ENCODE peak calls at places on chromosome 9, in six cellular contexts. T, C, I, R, Z and P are unnamed samples.

GRCh38 chr9:33288828-33289483 is 1.4 kb upstream of the NFX1 start:
- DNase-seq in I (no peak), C (no peak), R (no peak), Z (no peak), T (no peak), P (no peak)

GRCh38 chr9:117414906-117415583 is at the start of gene ASTN2:
- DNase-seq in C (peak; percentile 67), R (no peak), T (no peak), Z (peak; percentile 20), I (no peak), P (no peak)

GRCh38 chr9:88870627-88871026 is 120.6 kb upstream of the S1PR3 start:
- DNase-seq in C (no peak), T (no peak), Z (no peak), I (no peak), R (no peak), P (no peak)

GRCh38 chr9:105291422-105291859 is 47.0 kb downstream of the SLC44A1 start:
- DNase-seq in I (no peak), Z (no peak), T (no peak), R (no peak), C (peak; percentile 36), P (no peak)

GRCh38 chr9:110261631-110262030 is 5.3 kb upstream of the TXN start:
- DNase-seq in Z (no peak), T (no peak), C (no peak), R (no peak), I (no peak), P (no peak)

GRCh38 chr9:17859987-17860386 is 281.1 kb downstream of the SH3GL2 start:
- DNase-seq in T (no peak), I (no peak), Z (no peak), C (no peak), R (no peak), P (no peak)

GRCh38 chr9:110578896-110579752 is at the start of gene SVEP1:
- DNase-seq in Z (no peak), I (no peak), C (peak; percentile 70), R (no peak), T (peak; percentile 72), P (peak; percentile 69)

GRCh38 chr9:117957267-117957666 is 253.1 kb downstream of the TLR4 start:
- DNase-seq in T (no peak), R (no peak), Z (no peak), C (no peak), I (no peak), P (no peak)

GRCh38 chr9:100575765-100576368 is 2.0 kb upstream of the CAVIN4 start:
- DNase-seq in T (peak; percentile 90), Z (no peak), C (no peak), R (no peak), I (no peak), P (peak; percentile 60)

GRCh38 chr9:122346478-122347347 is 24.1 kb upstream of the PTGS1 start:
- DNase-seq in R (no peak), T (no peak), C (peak; percentile 61), I (no peak), Z (no peak), P (no peak)

GRCh38 chr9:93088656-93089015 is 7.4 kb upstream of the CARD19 start:
- DNase-seq in C (no peak), T (no peak), R (peak; percentile 29), I (no peak), Z (no peak), P (no peak)

DNA sequence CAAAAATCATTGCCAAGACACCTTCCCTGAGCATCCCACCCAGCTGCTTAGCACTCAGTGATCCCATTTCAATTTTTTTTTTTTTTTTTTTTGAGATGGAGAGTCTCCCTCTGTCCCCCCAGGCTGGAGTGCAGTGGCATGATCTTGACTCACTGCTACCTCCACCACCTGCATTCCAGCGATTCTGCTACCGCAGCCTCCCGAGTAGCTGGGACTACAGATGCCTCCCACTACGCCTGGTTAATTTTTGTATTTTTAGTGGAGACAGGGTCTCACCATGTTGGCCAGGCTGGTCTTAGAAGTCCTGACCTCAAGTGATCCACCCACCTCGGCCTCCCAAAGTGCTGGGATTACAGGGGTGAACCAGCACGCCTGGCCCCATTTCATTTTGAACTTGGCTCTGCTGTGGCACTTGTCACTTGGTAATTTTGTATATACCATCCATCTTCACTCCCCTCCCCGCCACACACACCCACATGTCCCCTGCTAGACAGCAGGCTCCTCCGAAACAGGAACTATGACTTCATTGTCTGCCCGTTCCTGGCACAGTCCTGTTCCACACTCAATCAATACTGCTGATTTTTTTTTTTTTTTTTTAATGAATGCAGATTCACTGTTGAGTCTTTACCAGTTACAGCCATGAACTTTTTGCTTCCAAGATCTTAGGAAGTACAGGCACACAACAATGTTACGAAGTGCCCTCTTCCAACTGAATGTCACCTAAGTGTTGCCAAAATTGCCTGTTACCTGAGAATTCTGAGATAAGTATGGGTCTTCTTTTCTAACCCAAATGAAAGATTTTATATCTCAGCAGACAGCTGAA is 17.3 kb upstream of the ZBTB34 start:
- DNase-seq in R (no peak), T (peak; percentile 21), C (no peak), Z (no peak), I (no peak), P (no peak)
- TF ChIP-seq CTCF in R (no peak), T (no peak), C (no peak), Z (no peak), I (no peak), P (no peak)

DNA sequence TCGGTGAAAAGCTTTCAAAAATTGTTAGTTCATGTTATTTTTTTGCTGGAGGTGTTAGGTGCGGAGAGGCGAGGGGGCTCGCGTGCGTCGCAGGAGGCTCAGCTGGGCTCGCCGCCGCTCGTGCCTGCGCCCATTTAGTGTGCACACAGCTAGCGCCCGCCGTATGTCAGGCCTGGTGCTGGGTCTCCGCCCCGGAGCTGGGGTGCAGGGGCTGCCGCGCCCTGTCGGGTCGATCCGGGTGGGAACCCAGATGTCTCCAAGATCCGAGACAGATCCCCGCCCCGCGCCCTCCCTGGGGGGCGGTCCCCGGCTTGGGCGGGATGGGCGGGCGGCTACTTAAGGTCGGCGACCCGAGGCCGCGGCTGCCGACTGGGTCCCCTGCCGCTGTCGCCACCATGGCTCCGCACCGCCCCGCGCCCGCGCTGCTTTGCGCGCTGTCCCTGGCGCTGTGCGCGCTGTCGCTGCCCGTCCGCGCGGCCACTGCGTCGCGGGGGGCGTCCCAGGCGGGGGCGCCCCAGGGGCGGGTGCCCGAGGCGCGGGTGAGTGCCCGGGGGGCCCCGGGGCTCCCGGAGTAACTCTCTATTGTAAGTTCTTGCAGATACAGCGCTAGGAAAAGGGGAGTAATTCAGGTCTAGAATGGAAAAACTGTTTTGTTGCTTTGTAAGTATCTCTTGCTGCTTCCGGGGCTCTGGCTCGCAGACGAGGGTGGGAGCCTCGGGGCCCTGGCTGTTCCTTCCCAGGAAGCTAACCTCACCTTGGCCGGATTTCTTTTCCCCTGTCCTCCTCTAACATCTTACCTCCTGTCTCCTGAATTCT is 31.7 kb downstream of the GSN start:
- DNase-seq in C (peak; percentile 47), I (peak; percentile 75), T (no peak), Z (peak; percentile 56), R (no peak), P (peak; percentile 35)
- TF ChIP-seq CTCF in C (no peak), I (no peak), T (no peak), Z (no peak), R (no peak), P (no peak)

DNA sequence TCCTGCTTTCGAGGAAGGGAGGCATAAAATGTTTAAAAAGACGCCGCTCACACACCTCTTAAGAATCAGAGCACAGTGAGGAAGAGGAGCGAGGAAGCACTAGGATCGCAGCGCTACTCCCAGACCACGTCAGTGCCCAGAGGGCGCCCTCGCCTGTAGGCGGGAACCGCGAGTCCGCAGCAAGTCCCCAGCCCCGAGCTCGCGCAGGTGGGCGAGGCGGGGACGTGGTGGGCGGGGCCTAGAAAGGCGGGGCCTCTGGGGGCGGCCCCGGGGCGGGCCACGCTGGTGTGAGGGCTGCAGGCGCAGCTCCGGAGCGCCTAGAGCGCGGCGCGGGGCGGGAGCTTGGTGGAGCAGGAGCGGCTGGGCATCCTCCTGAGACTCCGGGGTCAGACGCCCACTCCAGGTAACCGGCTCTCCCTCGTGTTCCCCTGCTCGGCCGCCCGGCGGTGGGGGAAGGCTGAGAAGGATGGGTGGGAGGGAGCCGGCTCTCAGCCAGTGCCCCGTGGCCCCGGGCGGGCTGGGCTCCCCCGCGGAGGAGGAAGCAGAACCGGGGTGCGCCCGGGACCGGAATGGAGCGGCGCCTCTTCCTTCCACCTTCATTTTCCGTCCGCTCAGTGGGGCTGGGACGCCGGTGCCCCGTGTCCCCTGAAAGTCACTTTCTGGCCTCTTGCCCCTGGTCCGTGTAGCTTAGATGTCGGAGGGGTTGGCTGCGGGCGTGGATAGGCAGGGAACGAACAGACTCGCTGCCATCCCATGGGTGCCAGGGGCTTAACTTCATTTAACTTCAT is at the start of gene GCNT1:
- DNase-seq in R (peak; percentile 90), T (peak; percentile 71), C (peak; percentile 95), Z (peak; percentile 95), I (peak; percentile 70), P (peak; percentile 67)
- TF ChIP-seq CTCF in R (peak; percentile 43), T (no peak), C (peak; percentile 43), Z (peak; percentile 57), I (no peak), P (peak; percentile 32)

DNA sequence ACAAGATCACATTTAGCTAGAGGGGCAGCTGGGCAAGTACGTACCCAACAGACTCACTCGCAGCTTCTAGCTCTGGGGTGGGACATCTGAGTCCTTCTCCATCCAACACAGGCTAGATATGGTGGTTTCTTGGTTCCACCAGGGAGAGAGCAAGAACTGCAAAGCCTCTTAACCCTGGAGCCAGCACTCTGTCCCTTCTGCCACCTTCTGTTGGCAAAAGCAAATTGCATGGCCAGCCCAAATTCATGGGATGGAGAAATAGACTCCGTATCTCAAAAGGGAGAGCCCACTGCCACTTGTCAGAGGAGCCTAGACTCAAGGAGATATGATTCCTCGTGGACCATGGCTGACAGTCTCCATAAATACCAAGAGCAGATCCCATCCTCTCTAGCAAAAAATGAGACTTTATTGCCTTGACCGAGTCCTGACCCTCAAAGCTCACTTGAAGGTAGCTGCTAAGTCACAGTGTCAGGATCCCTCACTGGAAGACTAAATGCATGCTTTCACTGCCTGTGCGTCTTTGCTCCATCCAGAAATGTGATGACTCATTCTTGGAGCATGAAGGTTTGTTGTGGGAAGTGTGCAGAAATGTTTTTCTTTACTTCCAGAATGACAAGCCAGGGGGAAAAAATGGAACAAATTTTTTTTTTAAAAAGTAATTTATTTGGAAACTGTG is 28.8 kb upstream of the ROR2 start:
- DNase-seq in T (peak; percentile 91), Z (no peak), R (no peak), I (no peak), C (peak; percentile 69), P (peak; percentile 90)
- TF ChIP-seq CTCF in T (peak; percentile 36), Z (peak; percentile 21), R (no peak), I (no peak), C (peak; percentile 62), P (peak; percentile 56)

GRCh38 chr9:72691671-72692070 is 170.3 kb downstream of the TMC1 start:
- DNase-seq in Z (no peak), T (no peak), C (no peak), I (no peak), R (no peak), P (no peak)

GRCh38 chr9:72696481-72696880 is 175.1 kb downstream of the TMC1 start:
- DNase-seq in Z (no peak), T (no peak), R (no peak), I (no peak), C (no peak), P (no peak)

GRCh38 chr9:72695365-72695764 is 174.0 kb downstream of the TMC1 start:
- DNase-seq in C (peak; percentile 7), T (no peak), I (no peak), R (no peak), Z (no peak), P (no peak)
- TF ChIP-seq CTCF in C (peak; percentile 15), T (no peak), I (no peak), R (no peak), Z (no peak), P (no peak)